ENCODE peak calls at places on chromosomes 12 and 14, in six cellular contexts. One of them, this sample, is unnamed.

GRCh38 chr14:54420478-54421116 is 20.6 kb downstream of the CNIH1 start:
- DNase-seq in Calu3: peak; percentile 48
- DNase-seq in stimulated activated effector memory CD8-positive, alpha-beta T cell treated with anti-CD3 and anti-CD28 coated beads, Interleukin-12 subunit alpha, Interleukin-12 subunit beta, amount 100 ng/mL, for 72 hours: no peak
- DNase-seq in activated CD4-positive, CD25-positive, alpha-beta regulatory T cell treated with anti-CD3 and anti-CD28 coated beads, Interleukin-2, amount 50 U/mL, for 16 hours: no peak
- DNase-seq in HEK293T: peak; percentile 64
- DNase-seq in activated CD4-positive, alpha-beta T cell treated with anti-CD3 and anti-CD28 coated beads for 48 hours: no peak
- DNase-seq in this sample: no peak

GRCh38 chr12:127811988-127812387 is 455.0 kb upstream of the TMEM132C start:
- DNase-seq in Calu3: no peak
- DNase-seq in activated CD4-positive, alpha-beta T cell treated with anti-CD3 and anti-CD28 coated beads for 48 hours: no peak
- DNase-seq in stimulated activated effector memory CD8-positive, alpha-beta T cell treated with anti-CD3 and anti-CD28 coated beads, Interleukin-12 subunit alpha, Interleukin-12 subunit beta, amount 100 ng/mL, for 72 hours: no peak
- DNase-seq in activated CD4-positive, CD25-positive, alpha-beta regulatory T cell treated with anti-CD3 and anti-CD28 coated beads, Interleukin-2, amount 50 U/mL, for 16 hours: no peak
- DNase-seq in HEK293T: no peak
- DNase-seq in this sample: no peak

GRCh38 chr12:52870361-52871290 is 21.8 kb upstream of the KRT78 start:
- DNase-seq in stimulated activated effector memory CD8-positive, alpha-beta T cell treated with anti-CD3 and anti-CD28 coated beads, Interleukin-12 subunit alpha, Interleukin-12 subunit beta, amount 100 ng/mL, for 72 hours: peak; percentile 80
- DNase-seq in Calu3: peak; percentile 81
- DNase-seq in activated CD4-positive, CD25-positive, alpha-beta regulatory T cell treated with anti-CD3 and anti-CD28 coated beads, Interleukin-2, amount 50 U/mL, for 16 hours: peak; percentile 44
- DNase-seq in HEK293T: peak; percentile 80
- DNase-seq in activated CD4-positive, alpha-beta T cell treated with anti-CD3 and anti-CD28 coated beads for 48 hours: peak; percentile 87
- DNase-seq in this sample: peak; percentile 82

GRCh38 chr14:69626132-69626500 is 14.7 kb downstream of the SUSD6 start:
- DNase-seq in Calu3: no peak
- DNase-seq in activated CD4-positive, CD25-positive, alpha-beta regulatory T cell treated with anti-CD3 and anti-CD28 coated beads, Interleukin-2, amount 50 U/mL, for 16 hours: no peak
- DNase-seq in stimulated activated effector memory CD8-positive, alpha-beta T cell treated with anti-CD3 and anti-CD28 coated beads, Interleukin-12 subunit alpha, Interleukin-12 subunit beta, amount 100 ng/mL, for 72 hours: no peak
- DNase-seq in activated CD4-positive, alpha-beta T cell treated with anti-CD3 and anti-CD28 coated beads for 48 hours: no peak
- DNase-seq in HEK293T: no peak
- DNase-seq in this sample: no peak

GRCh38 chr12:15688838-15689237 is 100.3 kb downstream of the EPS8 start:
- DNase-seq in HEK293T: no peak
- DNase-seq in activated CD4-positive, alpha-beta T cell treated with anti-CD3 and anti-CD28 coated beads for 48 hours: no peak
- DNase-seq in activated CD4-positive, CD25-positive, alpha-beta regulatory T cell treated with anti-CD3 and anti-CD28 coated beads, Interleukin-2, amount 50 U/mL, for 16 hours: no peak
- DNase-seq in Calu3: peak; percentile 18
- DNase-seq in stimulated activated effector memory CD8-positive, alpha-beta T cell treated with anti-CD3 and anti-CD28 coated beads, Interleukin-12 subunit alpha, Interleukin-12 subunit beta, amount 100 ng/mL, for 72 hours: no peak
- DNase-seq in this sample: no peak

GRCh38 chr14:39264057-39264456 is 30.3 kb downstream of the MIA2 start:
- DNase-seq in activated CD4-positive, alpha-beta T cell treated with anti-CD3 and anti-CD28 coated beads for 48 hours: no peak
- DNase-seq in activated CD4-positive, CD25-positive, alpha-beta regulatory T cell treated with anti-CD3 and anti-CD28 coated beads, Interleukin-2, amount 50 U/mL, for 16 hours: no peak
- DNase-seq in Calu3: no peak
- DNase-seq in stimulated activated effector memory CD8-positive, alpha-beta T cell treated with anti-CD3 and anti-CD28 coated beads, Interleukin-12 subunit alpha, Interleukin-12 subunit beta, amount 100 ng/mL, for 72 hours: no peak
- DNase-seq in HEK293T: no peak
- DNase-seq in this sample: no peak

GRCh38 chr12:51811203-51811805 is 37.2 kb downstream of the FIGNL2 start:
- DNase-seq in stimulated activated effector memory CD8-positive, alpha-beta T cell treated with anti-CD3 and anti-CD28 coated beads, Interleukin-12 subunit alpha, Interleukin-12 subunit beta, amount 100 ng/mL, for 72 hours: no peak
- DNase-seq in activated CD4-positive, CD25-positive, alpha-beta regulatory T cell treated with anti-CD3 and anti-CD28 coated beads, Interleukin-2, amount 50 U/mL, for 16 hours: no peak
- DNase-seq in activated CD4-positive, alpha-beta T cell treated with anti-CD3 and anti-CD28 coated beads for 48 hours: no peak
- DNase-seq in HEK293T: no peak
- DNase-seq in Calu3: no peak
- DNase-seq in this sample: no peak

GRCh38 chr14:102394717-102395378 is 32.1 kb downstream of the TECPR2 start:
- DNase-seq in HEK293T: no peak
- DNase-seq in Calu3: no peak
- DNase-seq in stimulated activated effector memory CD8-positive, alpha-beta T cell treated with anti-CD3 and anti-CD28 coated beads, Interleukin-12 subunit alpha, Interleukin-12 subunit beta, amount 100 ng/mL, for 72 hours: no peak
- DNase-seq in activated CD4-positive, CD25-positive, alpha-beta regulatory T cell treated with anti-CD3 and anti-CD28 coated beads, Interleukin-2, amount 50 U/mL, for 16 hours: no peak
- DNase-seq in activated CD4-positive, alpha-beta T cell treated with anti-CD3 and anti-CD28 coated beads for 48 hours: no peak
- DNase-seq in this sample: no peak

GRCh38 chr12:52522346-52523011 is 2.3 kb upstream of the KRT5 start:
- DNase-seq in stimulated activated effector memory CD8-positive, alpha-beta T cell treated with anti-CD3 and anti-CD28 coated beads, Interleukin-12 subunit alpha, Interleukin-12 subunit beta, amount 100 ng/mL, for 72 hours: no peak
- DNase-seq in activated CD4-positive, CD25-positive, alpha-beta regulatory T cell treated with anti-CD3 and anti-CD28 coated beads, Interleukin-2, amount 50 U/mL, for 16 hours: no peak
- DNase-seq in activated CD4-positive, alpha-beta T cell treated with anti-CD3 and anti-CD28 coated beads for 48 hours: no peak
- DNase-seq in Calu3: no peak
- DNase-seq in HEK293T: no peak
- DNase-seq in this sample: no peak

GRCh38 chr12:11500222-11500860 is 105.0 kb upstream of the PRB2 start:
- DNase-seq in activated CD4-positive, alpha-beta T cell treated with anti-CD3 and anti-CD28 coated beads for 48 hours: peak; percentile 87
- DNase-seq in stimulated activated effector memory CD8-positive, alpha-beta T cell treated with anti-CD3 and anti-CD28 coated beads, Interleukin-12 subunit alpha, Interleukin-12 subunit beta, amount 100 ng/mL, for 72 hours: peak; percentile 74
- DNase-seq in activated CD4-positive, CD25-positive, alpha-beta regulatory T cell treated with anti-CD3 and anti-CD28 coated beads, Interleukin-2, amount 50 U/mL, for 16 hours: peak; percentile 36
- DNase-seq in Calu3: peak; percentile 86
- DNase-seq in HEK293T: peak; percentile 77
- DNase-seq in this sample: peak; percentile 50

GRCh38 chr14:51715742-51716141 is 64.0 kb downstream of the FRMD6 start:
- DNase-seq in activated CD4-positive, CD25-positive, alpha-beta regulatory T cell treated with anti-CD3 and anti-CD28 coated beads, Interleukin-2, amount 50 U/mL, for 16 hours: no peak
- DNase-seq in HEK293T: no peak
- DNase-seq in activated CD4-positive, alpha-beta T cell treated with anti-CD3 and anti-CD28 coated beads for 48 hours: no peak
- DNase-seq in Calu3: no peak
- DNase-seq in stimulated activated effector memory CD8-positive, alpha-beta T cell treated with anti-CD3 and anti-CD28 coated beads, Interleukin-12 subunit alpha, Interleukin-12 subunit beta, amount 100 ng/mL, for 72 hours: no peak
- DNase-seq in this sample: no peak

GRCh38 chr12:46205293-46205692 is 63.5 kb downstream of the SLC38A1 start:
- DNase-seq in activated CD4-positive, alpha-beta T cell treated with anti-CD3 and anti-CD28 coated beads for 48 hours: no peak
- DNase-seq in activated CD4-positive, CD25-positive, alpha-beta regulatory T cell treated with anti-CD3 and anti-CD28 coated beads, Interleukin-2, amount 50 U/mL, for 16 hours: no peak
- DNase-seq in Calu3: no peak
- DNase-seq in stimulated activated effector memory CD8-positive, alpha-beta T cell treated with anti-CD3 and anti-CD28 coated beads, Interleukin-12 subunit alpha, Interleukin-12 subunit beta, amount 100 ng/mL, for 72 hours: no peak
- DNase-seq in HEK293T: no peak
- DNase-seq in this sample: no peak

GRCh38 chr14:31672709-31673108 is 111.5 kb downstream of the NUBPL start:
- DNase-seq in stimulated activated effector memory CD8-positive, alpha-beta T cell treated with anti-CD3 and anti-CD28 coated beads, Interleukin-12 subunit alpha, Interleukin-12 subunit beta, amount 100 ng/mL, for 72 hours: no peak
- DNase-seq in activated CD4-positive, CD25-positive, alpha-beta regulatory T cell treated with anti-CD3 and anti-CD28 coated beads, Interleukin-2, amount 50 U/mL, for 16 hours: no peak
- DNase-seq in Calu3: no peak
- DNase-seq in HEK293T: no peak
- DNase-seq in activated CD4-positive, alpha-beta T cell treated with anti-CD3 and anti-CD28 coated beads for 48 hours: no peak
- DNase-seq in this sample: no peak

GRCh38 chr12:57049890-57050289 is at the start of gene MYO1A:
- DNase-seq in activated CD4-positive, CD25-positive, alpha-beta regulatory T cell treated with anti-CD3 and anti-CD28 coated beads, Interleukin-2, amount 50 U/mL, for 16 hours: no peak
- DNase-seq in Calu3: peak; percentile 19
- DNase-seq in activated CD4-positive, alpha-beta T cell treated with anti-CD3 and anti-CD28 coated beads for 48 hours: no peak
- DNase-seq in stimulated activated effector memory CD8-positive, alpha-beta T cell treated with anti-CD3 and anti-CD28 coated beads, Interleukin-12 subunit alpha, Interleukin-12 subunit beta, amount 100 ng/mL, for 72 hours: no peak
- DNase-seq in HEK293T: no peak
- DNase-seq in this sample: no peak

GRCh38 chr12:93020225-93020997 is 91.3 kb upstream of the EEA1 start:
- DNase-seq in stimulated activated effector memory CD8-positive, alpha-beta T cell treated with anti-CD3 and anti-CD28 coated beads, Interleukin-12 subunit alpha, Interleukin-12 subunit beta, amount 100 ng/mL, for 72 hours: no peak
- DNase-seq in Calu3: peak; percentile 64
- DNase-seq in HEK293T: no peak
- DNase-seq in activated CD4-positive, alpha-beta T cell treated with anti-CD3 and anti-CD28 coated beads for 48 hours: no peak
- DNase-seq in activated CD4-positive, CD25-positive, alpha-beta regulatory T cell treated with anti-CD3 and anti-CD28 coated beads, Interleukin-2, amount 50 U/mL, for 16 hours: no peak
- DNase-seq in this sample: no peak

GRCh38 chr12:123270380-123271181 is 1.1 kb downstream of the CDK2AP1 start:
- DNase-seq in activated CD4-positive, alpha-beta T cell treated with anti-CD3 and anti-CD28 coated beads for 48 hours: no peak
- DNase-seq in Calu3: peak; percentile 28
- DNase-seq in activated CD4-positive, CD25-positive, alpha-beta regulatory T cell treated with anti-CD3 and anti-CD28 coated beads, Interleukin-2, amount 50 U/mL, for 16 hours: no peak
- DNase-seq in stimulated activated effector memory CD8-positive, alpha-beta T cell treated with anti-CD3 and anti-CD28 coated beads, Interleukin-12 subunit alpha, Interleukin-12 subunit beta, amount 100 ng/mL, for 72 hours: no peak
- DNase-seq in HEK293T: peak; percentile 22
- DNase-seq in this sample: no peak

GRCh38 chr14:104462651-104463630 is 116.6 kb upstream of the C14orf180 start:
- DNase-seq in Calu3: no peak
- DNase-seq in HEK293T: no peak
- DNase-seq in activated CD4-positive, alpha-beta T cell treated with anti-CD3 and anti-CD28 coated beads for 48 hours: peak; percentile 20
- DNase-seq in activated CD4-positive, CD25-positive, alpha-beta regulatory T cell treated with anti-CD3 and anti-CD28 coated beads, Interleukin-2, amount 50 U/mL, for 16 hours: no peak
- DNase-seq in stimulated activated effector memory CD8-positive, alpha-beta T cell treated with anti-CD3 and anti-CD28 coated beads, Interleukin-12 subunit alpha, Interleukin-12 subunit beta, amount 100 ng/mL, for 72 hours: no peak
- DNase-seq in this sample: no peak

GRCh38 chr14:59435106-59435505 is 30.1 kb downstream of the GPR135 start:
- DNase-seq in activated CD4-positive, alpha-beta T cell treated with anti-CD3 and anti-CD28 coated beads for 48 hours: no peak
- DNase-seq in HEK293T: no peak
- DNase-seq in stimulated activated effector memory CD8-positive, alpha-beta T cell treated with anti-CD3 and anti-CD28 coated beads, Interleukin-12 subunit alpha, Interleukin-12 subunit beta, amount 100 ng/mL, for 72 hours: no peak
- DNase-seq in Calu3: no peak
- DNase-seq in activated CD4-positive, CD25-positive, alpha-beta regulatory T cell treated with anti-CD3 and anti-CD28 coated beads, Interleukin-2, amount 50 U/mL, for 16 hours: no peak
- DNase-seq in this sample: no peak

GRCh38 chr14:67944605-67945004 is 125.0 kb downstream of the RAD51B start:
- DNase-seq in activated CD4-positive, alpha-beta T cell treated with anti-CD3 and anti-CD28 coated beads for 48 hours: no peak
- DNase-seq in stimulated activated effector memory CD8-positive, alpha-beta T cell treated with anti-CD3 and anti-CD28 coated beads, Interleukin-12 subunit alpha, Interleukin-12 subunit beta, amount 100 ng/mL, for 72 hours: no peak
- DNase-seq in Calu3: no peak
- DNase-seq in activated CD4-positive, CD25-positive, alpha-beta regulatory T cell treated with anti-CD3 and anti-CD28 coated beads, Interleukin-2, amount 50 U/mL, for 16 hours: no peak
- DNase-seq in HEK293T: no peak
- DNase-seq in this sample: no peak

GRCh38 chr14:91354221-91354916 is 63.3 kb downstream of the CCDC88C start:
- DNase-seq in HEK293T: no peak
- DNase-seq in activated CD4-positive, alpha-beta T cell treated with anti-CD3 and anti-CD28 coated beads for 48 hours: no peak
- DNase-seq in Calu3: no peak
- DNase-seq in stimulated activated effector memory CD8-positive, alpha-beta T cell treated with anti-CD3 and anti-CD28 coated beads, Interleukin-12 subunit alpha, Interleukin-12 subunit beta, amount 100 ng/mL, for 72 hours: no peak
- DNase-seq in activated CD4-positive, CD25-positive, alpha-beta regulatory T cell treated with anti-CD3 and anti-CD28 coated beads, Interleukin-2, amount 50 U/mL, for 16 hours: no peak
- DNase-seq in this sample: no peak

GRCh38 chr14:90383731-90384542 is 12.9 kb upstream of the CALM1 start:
- DNase-seq in HEK293T: peak; percentile 45
- DNase-seq in Calu3: peak; percentile 40
- DNase-seq in stimulated activated effector memory CD8-positive, alpha-beta T cell treated with anti-CD3 and anti-CD28 coated beads, Interleukin-12 subunit alpha, Interleukin-12 subunit beta, amount 100 ng/mL, for 72 hours: peak; percentile 46
- DNase-seq in activated CD4-positive, CD25-positive, alpha-beta regulatory T cell treated with anti-CD3 and anti-CD28 coated beads, Interleukin-2, amount 50 U/mL, for 16 hours: peak; percentile 23
- DNase-seq in activated CD4-positive, alpha-beta T cell treated with anti-CD3 and anti-CD28 coated beads for 48 hours: peak; percentile 64
- DNase-seq in this sample: peak; percentile 15

GRCh38 chr12:127964717-127965116 is 302.3 kb upstream of the TMEM132C start:
- DNase-seq in HEK293T: no peak
- DNase-seq in stimulated activated effector memory CD8-positive, alpha-beta T cell treated with anti-CD3 and anti-CD28 coated beads, Interleukin-12 subunit alpha, Interleukin-12 subunit beta, amount 100 ng/mL, for 72 hours: no peak
- DNase-seq in activated CD4-positive, alpha-beta T cell treated with anti-CD3 and anti-CD28 coated beads for 48 hours: no peak
- DNase-seq in activated CD4-positive, CD25-positive, alpha-beta regulatory T cell treated with anti-CD3 and anti-CD28 coated beads, Interleukin-2, amount 50 U/mL, for 16 hours: no peak
- DNase-seq in Calu3: no peak
- DNase-seq in this sample: no peak

GRCh38 chr12:12528361-12529092 is 34.1 kb downstream of the DUSP16 start:
- DNase-seq in activated CD4-positive, CD25-positive, alpha-beta regulatory T cell treated with anti-CD3 and anti-CD28 coated beads, Interleukin-2, amount 50 U/mL, for 16 hours: no peak
- DNase-seq in activated CD4-positive, alpha-beta T cell treated with anti-CD3 and anti-CD28 coated beads for 48 hours: no peak
- DNase-seq in HEK293T: no peak
- DNase-seq in stimulated activated effector memory CD8-positive, alpha-beta T cell treated with anti-CD3 and anti-CD28 coated beads, Interleukin-12 subunit alpha, Interleukin-12 subunit beta, amount 100 ng/mL, for 72 hours: no peak
- DNase-seq in Calu3: no peak
- DNase-seq in this sample: no peak

GRCh38 chr12:43789941-43790340 is 16.2 kb downstream of the TWF1 start:
- DNase-seq in stimulated activated effector memory CD8-positive, alpha-beta T cell treated with anti-CD3 and anti-CD28 coated beads, Interleukin-12 subunit alpha, Interleukin-12 subunit beta, amount 100 ng/mL, for 72 hours: no peak
- DNase-seq in activated CD4-positive, CD25-positive, alpha-beta regulatory T cell treated with anti-CD3 and anti-CD28 coated beads, Interleukin-2, amount 50 U/mL, for 16 hours: no peak
- DNase-seq in HEK293T: no peak
- DNase-seq in activated CD4-positive, alpha-beta T cell treated with anti-CD3 and anti-CD28 coated beads for 48 hours: no peak
- DNase-seq in Calu3: no peak
- DNase-seq in this sample: no peak

GRCh38 chr12:53737951-53738833 is 10.9 kb upstream of the CALCOCO1 start:
- DNase-seq in Calu3: no peak
- DNase-seq in activated CD4-positive, alpha-beta T cell treated with anti-CD3 and anti-CD28 coated beads for 48 hours: peak; percentile 55
- DNase-seq in HEK293T: no peak
- DNase-seq in stimulated activated effector memory CD8-positive, alpha-beta T cell treated with anti-CD3 and anti-CD28 coated beads, Interleukin-12 subunit alpha, Interleukin-12 subunit beta, amount 100 ng/mL, for 72 hours: no peak
- DNase-seq in activated CD4-positive, CD25-positive, alpha-beta regulatory T cell treated with anti-CD3 and anti-CD28 coated beads, Interleukin-2, amount 50 U/mL, for 16 hours: no peak
- DNase-seq in this sample: no peak

GRCh38 chr12:75754698-75755097 is 243.3 kb upstream of the KRR1 start:
- DNase-seq in HEK293T: no peak
- DNase-seq in stimulated activated effector memory CD8-positive, alpha-beta T cell treated with anti-CD3 and anti-CD28 coated beads, Interleukin-12 subunit alpha, Interleukin-12 subunit beta, amount 100 ng/mL, for 72 hours: no peak
- DNase-seq in Calu3: no peak
- DNase-seq in activated CD4-positive, alpha-beta T cell treated with anti-CD3 and anti-CD28 coated beads for 48 hours: no peak
- DNase-seq in activated CD4-positive, CD25-positive, alpha-beta regulatory T cell treated with anti-CD3 and anti-CD28 coated beads, Interleukin-2, amount 50 U/mL, for 16 hours: no peak
- DNase-seq in this sample: no peak

GRCh38 chr14:90049390-90049789 is 12.4 kb upstream of the KCNK13 start:
- DNase-seq in HEK293T: no peak
- DNase-seq in Calu3: no peak
- DNase-seq in stimulated activated effector memory CD8-positive, alpha-beta T cell treated with anti-CD3 and anti-CD28 coated beads, Interleukin-12 subunit alpha, Interleukin-12 subunit beta, amount 100 ng/mL, for 72 hours: no peak
- DNase-seq in activated CD4-positive, alpha-beta T cell treated with anti-CD3 and anti-CD28 coated beads for 48 hours: no peak
- DNase-seq in activated CD4-positive, CD25-positive, alpha-beta regulatory T cell treated with anti-CD3 and anti-CD28 coated beads, Interleukin-2, amount 50 U/mL, for 16 hours: no peak
- DNase-seq in this sample: no peak

GRCh38 chr14:50533806-50534205 is 1.4 kb upstream of the MAP4K5 start:
- DNase-seq in activated CD4-positive, CD25-positive, alpha-beta regulatory T cell treated with anti-CD3 and anti-CD28 coated beads, Interleukin-2, amount 50 U/mL, for 16 hours: no peak
- DNase-seq in HEK293T: no peak
- DNase-seq in stimulated activated effector memory CD8-positive, alpha-beta T cell treated with anti-CD3 and anti-CD28 coated beads, Interleukin-12 subunit alpha, Interleukin-12 subunit beta, amount 100 ng/mL, for 72 hours: no peak
- DNase-seq in Calu3: no peak
- DNase-seq in activated CD4-positive, alpha-beta T cell treated with anti-CD3 and anti-CD28 coated beads for 48 hours: no peak
- DNase-seq in this sample: no peak

GRCh38 chr14:60649815-60650381 is 621 bp upstream of the SIX1 start:
- DNase-seq in activated CD4-positive, alpha-beta T cell treated with anti-CD3 and anti-CD28 coated beads for 48 hours: no peak
- DNase-seq in activated CD4-positive, CD25-positive, alpha-beta regulatory T cell treated with anti-CD3 and anti-CD28 coated beads, Interleukin-2, amount 50 U/mL, for 16 hours: no peak
- DNase-seq in stimulated activated effector memory CD8-positive, alpha-beta T cell treated with anti-CD3 and anti-CD28 coated beads, Interleukin-12 subunit alpha, Interleukin-12 subunit beta, amount 100 ng/mL, for 72 hours: no peak
- DNase-seq in Calu3: no peak
- DNase-seq in HEK293T: no peak
- DNase-seq in this sample: no peak

GRCh38 chr14:75562048-75562447 is 16.4 kb upstream of the FLVCR2 start:
- DNase-seq in Calu3: no peak
- DNase-seq in HEK293T: no peak
- DNase-seq in stimulated activated effector memory CD8-positive, alpha-beta T cell treated with anti-CD3 and anti-CD28 coated beads, Interleukin-12 subunit alpha, Interleukin-12 subunit beta, amount 100 ng/mL, for 72 hours: peak; percentile 51
- DNase-seq in activated CD4-positive, alpha-beta T cell treated with anti-CD3 and anti-CD28 coated beads for 48 hours: peak; percentile 86
- DNase-seq in activated CD4-positive, CD25-positive, alpha-beta regulatory T cell treated with anti-CD3 and anti-CD28 coated beads, Interleukin-2, amount 50 U/mL, for 16 hours: no peak
- DNase-seq in this sample: no peak

GRCh38 chr14:22556990-22557623 is 31.9 kb downstream of the DAD1 start:
- DNase-seq in activated CD4-positive, CD25-positive, alpha-beta regulatory T cell treated with anti-CD3 and anti-CD28 coated beads, Interleukin-2, amount 50 U/mL, for 16 hours: peak; percentile 82
- DNase-seq in activated CD4-positive, alpha-beta T cell treated with anti-CD3 and anti-CD28 coated beads for 48 hours: peak; percentile 96
- DNase-seq in Calu3: peak; percentile 89
- DNase-seq in HEK293T: peak; percentile 83
- DNase-seq in stimulated activated effector memory CD8-positive, alpha-beta T cell treated with anti-CD3 and anti-CD28 coated beads, Interleukin-12 subunit alpha, Interleukin-12 subunit beta, amount 100 ng/mL, for 72 hours: peak; percentile 98
- DNase-seq in this sample: peak; percentile 53

GRCh38 chr12:90211017-90211416 is 502.4 kb upstream of the ATP2B1 start:
- DNase-seq in stimulated activated effector memory CD8-positive, alpha-beta T cell treated with anti-CD3 and anti-CD28 coated beads, Interleukin-12 subunit alpha, Interleukin-12 subunit beta, amount 100 ng/mL, for 72 hours: no peak
- DNase-seq in HEK293T: no peak
- DNase-seq in activated CD4-positive, CD25-positive, alpha-beta regulatory T cell treated with anti-CD3 and anti-CD28 coated beads, Interleukin-2, amount 50 U/mL, for 16 hours: no peak
- DNase-seq in Calu3: no peak
- DNase-seq in activated CD4-positive, alpha-beta T cell treated with anti-CD3 and anti-CD28 coated beads for 48 hours: no peak
- DNase-seq in this sample: no peak

GRCh38 chr12:101935769-101936741 is 58.7 kb downstream of the DRAM1 start:
- DNase-seq in Calu3: no peak
- DNase-seq in activated CD4-positive, alpha-beta T cell treated with anti-CD3 and anti-CD28 coated beads for 48 hours: peak; percentile 12
- DNase-seq in HEK293T: no peak
- DNase-seq in stimulated activated effector memory CD8-positive, alpha-beta T cell treated with anti-CD3 and anti-CD28 coated beads, Interleukin-12 subunit alpha, Interleukin-12 subunit beta, amount 100 ng/mL, for 72 hours: peak; percentile 12
- DNase-seq in activated CD4-positive, CD25-positive, alpha-beta regulatory T cell treated with anti-CD3 and anti-CD28 coated beads, Interleukin-2, amount 50 U/mL, for 16 hours: no peak
- DNase-seq in this sample: no peak

GRCh38 chr12:125794401-125794800 is 729.2 kb downstream of the AACS start:
- DNase-seq in Calu3: no peak
- DNase-seq in activated CD4-positive, alpha-beta T cell treated with anti-CD3 and anti-CD28 coated beads for 48 hours: no peak
- DNase-seq in stimulated activated effector memory CD8-positive, alpha-beta T cell treated with anti-CD3 and anti-CD28 coated beads, Interleukin-12 subunit alpha, Interleukin-12 subunit beta, amount 100 ng/mL, for 72 hours: no peak
- DNase-seq in HEK293T: no peak
- DNase-seq in activated CD4-positive, CD25-positive, alpha-beta regulatory T cell treated with anti-CD3 and anti-CD28 coated beads, Interleukin-2, amount 50 U/mL, for 16 hours: no peak
- DNase-seq in this sample: no peak

GRCh38 chr12:90622431-90622830 is 332.5 kb downstream of the CCER1 start:
- DNase-seq in HEK293T: no peak
- DNase-seq in stimulated activated effector memory CD8-positive, alpha-beta T cell treated with anti-CD3 and anti-CD28 coated beads, Interleukin-12 subunit alpha, Interleukin-12 subunit beta, amount 100 ng/mL, for 72 hours: no peak
- DNase-seq in activated CD4-positive, CD25-positive, alpha-beta regulatory T cell treated with anti-CD3 and anti-CD28 coated beads, Interleukin-2, amount 50 U/mL, for 16 hours: no peak
- DNase-seq in activated CD4-positive, alpha-beta T cell treated with anti-CD3 and anti-CD28 coated beads for 48 hours: no peak
- DNase-seq in Calu3: no peak
- DNase-seq in this sample: no peak

GRCh38 chr14:89540830-89541470 is 123.9 kb upstream of the FOXN3 start:
- DNase-seq in HEK293T: no peak
- DNase-seq in activated CD4-positive, CD25-positive, alpha-beta regulatory T cell treated with anti-CD3 and anti-CD28 coated beads, Interleukin-2, amount 50 U/mL, for 16 hours: no peak
- DNase-seq in stimulated activated effector memory CD8-positive, alpha-beta T cell treated with anti-CD3 and anti-CD28 coated beads, Interleukin-12 subunit alpha, Interleukin-12 subunit beta, amount 100 ng/mL, for 72 hours: no peak
- DNase-seq in Calu3: no peak
- DNase-seq in activated CD4-positive, alpha-beta T cell treated with anti-CD3 and anti-CD28 coated beads for 48 hours: no peak
- DNase-seq in this sample: no peak

GRCh38 chr12:12791756-12792346 is 6.4 kb downstream of the APOLD1 start:
- DNase-seq in stimulated activated effector memory CD8-positive, alpha-beta T cell treated with anti-CD3 and anti-CD28 coated beads, Interleukin-12 subunit alpha, Interleukin-12 subunit beta, amount 100 ng/mL, for 72 hours: no peak
- DNase-seq in activated CD4-positive, CD25-positive, alpha-beta regulatory T cell treated with anti-CD3 and anti-CD28 coated beads, Interleukin-2, amount 50 U/mL, for 16 hours: no peak
- DNase-seq in activated CD4-positive, alpha-beta T cell treated with anti-CD3 and anti-CD28 coated beads for 48 hours: no peak
- DNase-seq in HEK293T: no peak
- DNase-seq in Calu3: peak; percentile 31
- DNase-seq in this sample: no peak

This sample was measured in GM12891.